ENCODE peak calls at places on chromosomes 5 and 9, in seven cellular contexts. C is heart left ventricle; H is CD4-positive, CD25-positive, alpha-beta regulatory T cell; Q is mesenchymal stem cell; B is brain microvascular endothelial cell; K is CD8-positive, alpha-beta T cell; A is SK-N-MC. J is an unnamed sample.

GRCh38 chr9:84668204-84669007 is 1.1 kb upstream of the NTRK2 start:
- DNase-seq in C (peak; percentile 74), H (no peak), Q (peak; percentile 57), B (peak; percentile 29), K (no peak), A (peak; percentile 1), J (peak; percentile 18)

GRCh38 chr9:93675336-93676150 is 99.2 kb downstream of the PHF2 start:
- DNase-seq in C (no peak), H (no peak), Q (no peak), B (no peak), K (no peak), A (no peak), J (no peak)

GRCh38 chr5:170572453-170572852 is 68.6 kb downstream of the KCNIP1 start:
- DNase-seq in C (no peak), H (no peak), Q (no peak), B (no peak), K (no peak), A (no peak), J (no peak)

GRCh38 chr5:93915142-93915553 is 173.7 kb upstream of the POU5F2 start:
- DNase-seq in C (no peak), H (peak; percentile 39), Q (peak; percentile 62), B (no peak), K (no peak), A (peak; percentile 63), J (no peak)

GRCh38 chr9:107727113-107727780 is 237.7 kb upstream of the KLF4 start:
- DNase-seq in C (no peak), H (no peak), Q (no peak), B (no peak), K (no peak), A (no peak), J (no peak)

GRCh38 chr5:119435436-119436132 is 16.7 kb upstream of the HSD17B4 start:
- DNase-seq in C (peak; percentile 62), H (peak; percentile 64), Q (peak; percentile 54), B (peak; percentile 44), K (peak; percentile 50), A (no peak), J (peak; percentile 31)

GRCh38 chr5:144549580-144549979 is 378.9 kb downstream of the KCTD16 start:
- DNase-seq in C (no peak), H (no peak), Q (peak; percentile 90), B (peak; percentile 20), K (no peak), A (no peak), J (no peak)

GRCh38 chr5:38553001-38553521 is 3.4 kb downstream of the LIFR start:
- DNase-seq in C (no peak), H (no peak), Q (no peak), B (no peak), K (no peak), A (no peak), J (no peak)

GRCh38 chr5:25554077-25554476 is 909.3 kb upstream of the CDH10 start:
- DNase-seq in C (no peak), H (no peak), Q (no peak), B (no peak), K (no peak), A (no peak), J (no peak)

GRCh38 chr5:56737002-56737621 is 78.2 kb upstream of the MAP3K1 start:
- DNase-seq in C (peak; percentile 37), H (no peak), Q (peak; percentile 75), B (peak; percentile 5), K (no peak), A (no peak), J (peak; percentile 9)

GRCh38 chr5:51386916-51387853 is 3.9 kb downstream of the ISL1 start:
- DNase-seq in C (no peak), H (no peak), Q (peak; percentile 54), B (no peak), K (no peak), A (no peak), J (no peak)

GRCh38 chr5:139638090-139638735 is 9.9 kb upstream of the CXXC5 start:
- DNase-seq in C (peak; percentile 92), H (peak; percentile 32), Q (peak; percentile 93), B (no peak), K (no peak), A (no peak), J (no peak)

GRCh38 chr5:84058561-84058960 is 326.1 kb downstream of the EDIL3 start:
- DNase-seq in C (no peak), H (no peak), Q (no peak), B (no peak), K (no peak), A (no peak), J (no peak)

GRCh38 chr9:126702501-126703329 is 89.0 kb downstream of the LMX1B start:
- DNase-seq in C (no peak), H (no peak), Q (peak; percentile 25), B (no peak), K (no peak), A (no peak), J (peak; percentile 23)

GRCh38 chr9:17005085-17005484 is 129.8 kb upstream of the CNTLN start:
- DNase-seq in C (peak; percentile 33), H (no peak), Q (peak; percentile 81), B (peak; percentile 72), K (no peak), A (peak; percentile 77), J (no peak)

GRCh38 chr5:180281706-180282105 is 10.2 kb downstream of the MAPK9 start:
- DNase-seq in C (no peak), H (no peak), Q (no peak), B (no peak), K (no peak), A (no peak), J (no peak)

GRCh38 chr5:60445427-60445826 is 254.5 kb downstream of the DEPDC1B start:
- DNase-seq in C (no peak), H (no peak), Q (no peak), B (no peak), K (no peak), A (no peak), J (no peak)

GRCh38 chr5:72951850-72952468 is 3.9 kb upstream of the FCHO2 start:
- DNase-seq in C (no peak), H (no peak), Q (peak; percentile 16), B (peak; percentile 60), K (no peak), A (no peak), J (no peak)

GRCh38 chr5:156918311-156918845 is 44.6 kb downstream of the TIMD4 start:
- DNase-seq in C (no peak), H (no peak), Q (no peak), B (no peak), K (no peak), A (no peak), J (no peak)

GRCh38 chr5:31702709-31703108 is 63.8 kb downstream of the PDZD2 start:
- DNase-seq in C (no peak), H (no peak), Q (no peak), B (no peak), K (no peak), A (no peak), J (no peak)

GRCh38 chr5:38607396-38607795 is 51.0 kb upstream of the LIFR start:
- DNase-seq in C (no peak), H (no peak), Q (peak; percentile 95), B (peak; percentile 92), K (no peak), A (no peak), J (no peak)

GRCh38 chr5:73370620-73371583 is 77.7 kb downstream of the FOXD1 start:
- DNase-seq in C (no peak), H (no peak), Q (peak; percentile 97), B (peak; percentile 99), K (no peak), A (no peak), J (no peak)

GRCh38 chr9:114086607-114087006 is 8.5 kb upstream of the AMBP start:
- DNase-seq in C (no peak), H (no peak), Q (no peak), B (no peak), K (no peak), A (no peak), J (no peak)

DNA sequence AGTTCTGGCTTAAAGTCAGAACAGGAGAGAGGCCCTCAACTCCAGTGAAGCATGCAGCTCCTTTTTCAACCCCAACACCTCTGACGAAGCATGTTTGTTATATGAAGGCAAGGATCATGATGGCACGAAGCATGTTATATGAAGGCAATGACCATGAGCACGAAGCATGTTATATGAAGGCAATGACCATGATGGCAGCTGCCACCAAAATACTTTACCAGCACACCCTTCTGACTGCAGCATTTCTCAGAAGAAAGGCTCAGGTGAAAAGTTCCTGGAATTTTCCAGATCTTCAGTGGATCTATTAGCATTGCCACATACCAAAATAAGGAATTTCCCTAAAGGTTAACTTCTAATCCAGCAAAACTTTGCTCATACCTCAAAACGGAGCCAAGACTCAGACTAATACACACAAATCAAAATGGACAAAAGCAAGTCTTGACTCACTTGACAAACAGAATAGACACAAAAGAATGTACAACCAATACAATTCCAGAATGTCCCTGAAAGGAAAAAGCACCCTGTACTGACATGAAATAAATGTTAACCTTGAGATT is 217.4 kb downstream of the FANCC start:
- DNase-seq in C (no peak), H (no peak), Q (no peak), B (no peak), K (no peak), A (no peak), J (no peak)
- H3K36me3 ChIP-seq in C (no peaks in the 10 kb centered on the region), H (no peaks in the 10 kb centered on the region), Q (peaks cover 54% of the 10 kb centered on the region), B (no peaks in the 10 kb centered on the region), K (no peaks in the 10 kb centered on the region), A (peaks cover 8% of the 10 kb centered on the region), J (no peaks in the 10 kb centered on the region)

GRCh38 chr9:131280660-131281059 is 4.3 kb upstream of the FAM78A start:
- DNase-seq in C (no peak), H (no peak), Q (no peak), B (no peak), K (no peak), A (no peak), J (no peak)
- H3K36me3 ChIP-seq in C (no peaks in the 10 kb centered on the region), H (no peaks in the 10 kb centered on the region), Q (no peaks in the 10 kb centered on the region), B (no peaks in the 10 kb centered on the region), K (no peaks in the 10 kb centered on the region), A (no peaks in the 10 kb centered on the region), J (no peaks in the 10 kb centered on the region)

DNA sequence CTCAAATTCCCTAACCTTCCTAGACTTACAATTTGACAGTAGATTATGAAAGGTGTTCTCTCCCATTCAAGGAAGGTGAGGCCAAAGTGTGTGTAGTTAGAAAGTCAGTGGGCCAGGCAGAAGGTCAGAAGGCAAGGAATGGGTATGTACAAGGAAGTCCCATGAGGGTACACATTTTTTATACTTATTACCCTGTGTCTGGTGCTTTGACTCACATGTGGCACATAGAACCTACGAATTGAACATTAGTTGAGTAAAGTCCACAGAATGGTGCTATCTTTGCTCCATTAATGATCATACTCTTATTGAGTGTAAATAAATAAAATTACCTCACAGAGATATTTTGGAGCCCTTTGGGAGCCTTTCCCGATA is 55.4 kb downstream of the IQGAP2 start:
- DNase-seq in C (no peak), H (no peak), Q (no peak), B (no peak), K (no peak), A (no peak), J (no peak)
- H3K36me3 ChIP-seq in C (no peaks in the 10 kb centered on the region), H (peaks cover 29% of the 10 kb centered on the region), Q (no peaks in the 10 kb centered on the region), B (no peaks in the 10 kb centered on the region), K (no peaks in the 10 kb centered on the region), A (no peaks in the 10 kb centered on the region), J (peaks cover 19% of the 10 kb centered on the region)

DNA sequence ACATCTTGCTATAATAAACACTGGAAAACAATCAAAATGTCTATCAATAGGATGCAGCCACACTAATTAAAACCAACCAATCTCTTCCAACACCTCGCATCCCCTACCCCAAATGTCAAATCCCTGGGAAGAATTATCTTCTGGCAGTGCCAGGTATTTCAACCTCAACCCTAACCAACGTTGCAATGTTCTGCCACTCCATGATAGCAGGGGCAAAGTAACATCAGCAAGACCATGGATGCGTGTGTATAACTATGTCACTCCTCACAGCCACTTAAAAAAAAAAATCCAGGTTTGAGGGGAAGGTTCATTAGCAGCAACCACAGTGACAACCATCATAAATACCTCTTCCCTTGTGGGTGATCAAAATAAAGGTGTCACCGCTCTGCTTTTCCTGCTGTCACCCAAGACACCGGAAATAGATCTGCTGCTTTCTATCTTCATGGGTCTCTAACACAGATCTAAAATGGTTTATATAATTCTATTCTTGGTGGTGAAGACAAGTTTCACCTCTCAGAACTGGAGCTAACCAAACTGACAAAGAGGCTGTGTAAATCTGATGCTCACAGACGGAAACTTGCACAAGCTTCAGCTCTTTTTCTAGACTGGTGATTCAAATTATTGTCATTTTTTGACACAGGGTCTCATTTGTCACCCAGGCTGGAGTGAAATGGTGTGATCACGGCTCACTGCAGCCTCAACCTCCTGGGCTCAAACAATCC is 9.9 kb downstream of the HSPA9 start:
- DNase-seq in C (no peak), H (peak; percentile 64), Q (no peak), B (no peak), K (no peak), A (no peak), J (peak; percentile 11)
- H3K36me3 ChIP-seq in C (peaks cover 3% of the 10 kb centered on the region), H (peaks cover 88% of the 10 kb centered on the region), Q (peaks cover 39% of the 10 kb centered on the region), B (peaks cover 90% of the 10 kb centered on the region), K (peaks cover 67% of the 10 kb centered on the region), A (peaks cover 96% of the 10 kb centered on the region), J (peaks cover 64% of the 10 kb centered on the region)